ENCODE peak calls at places on chromosomes 3 and 15, in seven cellular contexts. E is OCI-LY7, W is iPS DF 6.9, L is SJSA1, R is tibial artery, S is GM23248, I is HAP-1. M is an unnamed sample.

GRCh38 chr15:42405876-42406482 is 46.7 kb downstream of the CAPN3 start:
- DNase-seq in E (no peak), W (no peak), L (no peak), R (no peak), S (no peak), I (no peak), M (no peak)

GRCh38 chr3:59555593-59556315 is 505.9 kb upstream of the CFAP20DC start:
- DNase-seq in E (no peak), W (no peak), L (no peak), R (no peak), S (peak; percentile 83), I (no peak), M (no peak)

GRCh38 chr3:19436746-19437145 is 288.4 kb downstream of the KCNH8 start:
- DNase-seq in E (no peak), W (no peak), L (no peak), R (no peak), S (no peak), I (no peak), M (no peak)

GRCh38 chr3:52055537-52056351 is 627 bp downstream of the DUSP7 start:
- DNase-seq in E (peak; percentile 76), W (no peak), L (no peak), R (no peak), S (peak; percentile 86), I (peak; percentile 55), M (no peak)

GRCh38 chr3:184788751-184789150 is 23.2 kb upstream of the VPS8 start:
- DNase-seq in E (no peak), W (no peak), L (no peak), R (no peak), S (peak; percentile 64), I (no peak), M (no peak)

GRCh38 chr3:51940648-51941421 is 869 bp downstream of the RRP9 start:
- DNase-seq in E (no peak), W (no peak), L (no peak), R (peak; percentile 61), S (peak; percentile 72), I (peak; percentile 8), M (no peak)

GRCh38 chr3:194617827-194618226 is 15.4 kb downstream of the TMEM44 start:
- DNase-seq in E (no peak), W (no peak), L (no peak), R (no peak), S (peak; percentile 9), I (no peak), M (no peak)

GRCh38 chr15:28994142-28994829 is 108.5 kb downstream of the APBA2 start:
- DNase-seq in E (no peak), W (no peak), L (no peak), R (no peak), S (no peak), I (no peak), M (no peak)

GRCh38 chr3:109070232-109070631 is 47.7 kb downstream of the MORC1 start:
- DNase-seq in E (no peak), W (no peak), L (no peak), R (no peak), S (no peak), I (no peak), M (no peak)

GRCh38 chr15:45088801-45089711 is 24.9 kb downstream of the DUOX2 start:
- DNase-seq in E (no peak), W (no peak), L (no peak), R (peak; percentile 11), S (peak; percentile 21), I (no peak), M (no peak)

GRCh38 chr3:189170559-189170958 is 1.2 kb upstream of the TPRG1 start:
- DNase-seq in E (no peak), W (no peak), L (no peak), R (no peak), S (no peak), I (no peak), M (no peak)

GRCh38 chr15:71781965-71782265 is 28.4 kb upstream of the NR2E3 start:
- DNase-seq in E (no peak), W (no peak), L (no peak), R (no peak), S (no peak), I (peak; percentile 6), M (no peak)

GRCh38 chr15:50911641-50912040 is 3.2 kb downstream of the AP4E1 start:
- DNase-seq in E (no peak), W (no peak), L (no peak), R (no peak), S (peak; percentile 4), I (no peak), M (no peak)

GRCh38 chr15:98003528-98003927 is 43.0 kb downstream of the ARRDC4 start:
- DNase-seq in E (no peak), W (no peak), L (no peak), R (no peak), S (no peak), I (no peak), M (no peak)

GRCh38 chr15:98001663-98002194 is 41.2 kb downstream of the ARRDC4 start:
- DNase-seq in E (no peak), W (no peak), L (no peak), R (no peak), S (no peak), I (no peak), M (no peak)

GRCh38 chr15:98002419-98002818 is 41.9 kb downstream of the ARRDC4 start:
- DNase-seq in E (no peak), W (no peak), L (no peak), R (no peak), S (no peak), I (no peak), M (no peak)

GRCh38 chr15:98003976-98004375 is 43.5 kb downstream of the ARRDC4 start:
- DNase-seq in E (no peak), W (no peak), L (no peak), R (no peak), S (no peak), I (no peak), M (no peak)

DNA sequence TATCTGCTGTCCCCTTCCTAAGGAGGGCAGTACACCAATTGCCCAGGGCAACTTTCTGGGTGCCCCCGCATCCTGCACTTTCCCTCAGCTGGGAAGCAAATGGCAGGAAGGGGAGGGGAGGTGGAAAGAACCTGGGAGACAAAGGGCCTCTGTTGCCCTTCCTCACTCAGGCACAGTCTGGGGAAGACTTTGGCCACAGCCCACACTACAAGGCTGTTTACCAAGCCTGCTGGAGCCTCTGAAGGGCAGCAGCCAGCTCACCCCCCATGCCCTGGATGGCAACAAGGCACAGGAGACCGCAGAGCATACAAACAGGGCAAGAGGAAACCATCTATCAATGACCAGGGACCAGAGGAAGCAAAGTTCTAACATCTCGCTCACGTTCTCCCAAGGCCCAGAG is 42.4 kb downstream of the ARRDC4 start:
- DNase-seq in E (no peak), W (no peak), L (no peak), R (no peak), S (no peak), I (no peak), M (no peak)
- H3K4me1 ChIP-seq in E (no peaks in the 10 kb centered on the region), W (no peaks in the 10 kb centered on the region), L (peaks cover 11% of the 10 kb centered on the region), R (peaks cover 5% of the 10 kb centered on the region), S (no peaks in the 10 kb centered on the region), I (no peaks in the 10 kb centered on the region), M (no peaks in the 10 kb centered on the region)

DNA sequence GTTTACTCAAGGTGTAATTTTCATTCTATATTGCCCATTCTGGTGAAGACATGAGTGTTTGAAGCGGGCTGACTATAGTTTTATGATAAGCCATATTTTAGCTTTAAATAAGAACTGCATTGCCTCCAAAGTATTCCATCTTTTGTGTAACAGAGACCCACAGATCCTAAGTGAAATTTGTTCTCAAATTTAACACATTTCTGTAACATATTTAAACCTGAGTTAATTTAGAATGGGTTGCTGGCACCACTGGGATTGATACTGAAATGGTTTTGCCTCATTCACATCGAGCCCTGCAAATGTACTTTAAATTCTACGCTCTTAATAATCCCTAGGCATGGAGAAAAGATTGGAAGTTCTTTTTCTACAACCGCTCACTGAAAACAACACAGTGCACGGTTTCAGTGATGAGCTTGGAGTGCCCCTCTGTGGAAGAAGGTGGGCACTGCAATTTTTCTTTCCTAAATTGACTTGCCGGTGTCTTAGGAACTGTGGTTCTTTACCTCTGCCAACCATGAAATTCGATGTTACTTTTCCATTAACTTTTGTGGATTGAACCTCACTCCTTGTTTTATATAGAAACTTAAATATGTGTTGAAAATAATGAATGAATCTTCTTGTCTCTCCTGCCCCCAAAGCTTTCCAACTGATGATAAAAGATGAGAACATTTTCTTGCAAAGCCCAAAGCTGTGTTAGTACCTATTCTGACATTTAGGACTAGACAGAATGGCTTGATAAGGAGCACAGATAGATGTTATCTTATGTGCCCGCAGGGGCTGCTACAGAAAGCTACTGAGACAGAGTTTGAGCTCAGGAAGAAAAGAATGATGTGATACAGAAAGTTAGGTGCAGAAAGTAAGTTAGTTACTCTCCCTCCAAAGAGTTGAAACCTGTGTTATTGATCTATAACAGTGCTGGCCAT is 109.7 kb upstream of the ATP11B start:
- DNase-seq in E (peak; percentile 77), W (peak; percentile 37), L (peak; percentile 58), R (peak; percentile 72), S (peak; percentile 79), I (peak; percentile 76), M (peak; percentile 73)
- H3K4me3 ChIP-seq in E (no peak overlapping the region), W (no peak overlapping the region), L (peak overlapping the region; percentile 45), R (peak overlapping the region; percentile 65), S (peak overlapping the region; percentile 81), I (no peak overlapping the region), M (no peak overlapping the region)

GRCh38 chr15:33030315-33030714 is 164.2 kb downstream of the FMN1 start:
- DNase-seq in E (no peak), W (no peak), L (no peak), R (no peak), S (no peak), I (no peak), M (no peak)
- H3K4me1 ChIP-seq in E (no peaks in the 10 kb centered on the region), W (no peaks in the 10 kb centered on the region), L (peaks cover 5% of the 10 kb centered on the region), R (no peaks in the 10 kb centered on the region), S (peaks cover 14% of the 10 kb centered on the region), I (no peaks in the 10 kb centered on the region), M (peaks cover 1% of the 10 kb centered on the region)

GRCh38 chr3:186383026-186383993 is 21.3 kb upstream of the DGKG start:
- DNase-seq in E (no peak), W (no peak), L (no peak), R (no peak), S (no peak), I (no peak), M (no peak)
- H3K4me3 ChIP-seq in E (no peak overlapping the region), W (no peak overlapping the region), L (no peak overlapping the region), R (peak overlapping the region; percentile 36), S (no peak overlapping the region), I (no peak overlapping the region), M (no peak overlapping the region)

DNA sequence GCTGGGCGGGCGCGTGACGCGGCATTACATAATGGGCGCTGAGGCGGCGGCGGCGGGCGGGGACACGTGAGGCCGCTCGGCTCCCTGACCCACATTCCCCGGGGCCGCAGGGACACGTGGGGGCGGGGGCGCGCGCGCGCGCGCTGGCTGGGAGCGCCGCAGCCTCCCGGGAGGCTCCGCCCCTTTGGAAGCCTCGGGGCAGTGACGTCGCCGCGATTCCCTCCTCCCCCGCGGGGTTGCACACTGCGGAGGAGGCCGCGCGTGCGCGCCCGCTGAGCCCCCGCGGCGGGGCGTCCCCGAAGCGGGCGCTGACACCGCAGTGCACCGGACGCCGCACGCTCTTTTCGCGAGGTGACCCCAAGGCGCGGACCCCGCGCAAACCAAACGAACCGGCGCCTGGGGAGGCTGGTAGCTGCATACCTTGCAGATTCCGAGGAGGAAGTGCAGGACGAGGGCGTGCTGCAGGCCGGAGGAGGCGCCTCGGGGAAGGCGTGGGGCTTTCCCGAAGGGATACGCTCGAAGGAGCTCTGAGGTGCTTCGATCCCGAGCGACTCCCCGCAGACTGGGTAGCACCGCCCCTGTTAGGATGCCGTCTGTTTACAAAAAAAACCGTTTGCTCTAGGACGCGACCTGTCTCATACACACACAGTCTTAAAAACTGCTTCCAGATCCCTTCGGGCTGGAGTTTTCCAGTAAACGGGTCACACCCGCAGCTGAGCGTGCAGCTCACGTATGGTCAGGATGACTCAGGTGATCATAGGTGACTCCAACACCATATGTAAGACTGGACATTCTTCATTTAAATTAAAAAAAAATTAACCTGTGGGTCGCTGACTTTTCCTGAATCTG is 1.0 kb downstream of the NR1D2 start:
- DNase-seq in E (peak; percentile 95), W (peak; percentile 73), L (peak; percentile 95), R (peak; percentile 99), S (peak; percentile 98), I (peak; percentile 98), M (peak; percentile 98)
- H3K4me1 ChIP-seq in E (peaks cover 38% of the 10 kb centered on the region), W (peaks cover 1% of the 10 kb centered on the region), L (peaks cover 50% of the 10 kb centered on the region), R (peaks cover 53% of the 10 kb centered on the region), S (peaks cover 27% of the 10 kb centered on the region), I (peaks cover 25% of the 10 kb centered on the region), M (peaks cover 12% of the 10 kb centered on the region)